ENCODE peak calls at places on chromosomes 3 and 15, in four cellular contexts. U is NCI-H1105; Y is stimulated activated CD4-positive, alpha-beta T cell treated with anti-CD3 and anti-CD28 coated beads, Interleukin-2, amount 100 ng/mL, for 24 hours; D is iPS-NIHi11. S is an unnamed sample.

GRCh38 chr3:192229866-192230265 is 497.5 kb downstream of the FGF12 start:
- DNase-seq in U (no peak), D (no peak), Y (no peak), S (no peak)

GRCh38 chr15:52069559-52069958 is 43.0 kb downstream of the BCL2L10 start:
- DNase-seq in D (no peak), Y (no peak), U (no peak), S (no peak)

GRCh38 chr15:25180606-25181289 is 226.0 kb downstream of the SNRPN start:
- DNase-seq in U (no peak), D (no peak), Y (no peak), S (peak; percentile 49)

GRCh38 chr15:74303741-74304309 is 63.6 kb downstream of the CYP11A1 start:
- DNase-seq in D (no peak), Y (no peak), U (no peak), S (no peak)

GRCh38 chr15:39744334-39745103 is 38.1 kb downstream of the FSIP1 start:
- DNase-seq in U (no peak), Y (no peak), D (no peak), S (no peak)

GRCh38 chr15:55588070-55588817 is at the start of gene PYGO1:
- DNase-seq in U (peak; percentile 23), Y (peak; percentile 58), D (peak; percentile 88), S (peak; percentile 76)

GRCh38 chr15:42577514-42578031 is 2.2 kb downstream of the STARD9 start:
- DNase-seq in Y (no peak), D (no peak), U (no peak), S (no peak)

GRCh38 chr15:48313216-48313615 is 18.0 kb upstream of the DUT start:
- DNase-seq in Y (no peak), U (no peak), D (no peak), S (no peak)

GRCh38 chr3:148957586-148957985 is 33.8 kb upstream of the GYG1 start:
- DNase-seq in U (no peak), D (peak; percentile 41), Y (no peak), S (no peak)

GRCh38 chr15:88839961-88840360 is 36.7 kb downstream of the ACAN start:
- DNase-seq in D (no peak), U (no peak), Y (no peak), S (no peak)

GRCh38 chr15:36434160-36434559 is 145.3 kb upstream of the CDIN1 start:
- DNase-seq in Y (no peak), U (no peak), D (no peak), S (no peak)

GRCh38 chr3:114259566-114259965 is 22.2 kb upstream of the ZNF80 start:
- DNase-seq in U (no peak), Y (no peak), D (no peak), S (no peak)

GRCh38 chr3:27824312-27825200 is 102.4 kb upstream of the EOMES start:
- DNase-seq in D (no peak), U (no peak), Y (no peak), S (no peak)

GRCh38 chr3:178514411-178514800 is 21.8 kb upstream of the KCNMB2 start:
- DNase-seq in D (no peak), U (no peak), Y (no peak), S (no peak)

GRCh38 chr3:167736264-167736787 is 805 bp downstream of the SERPINI1 start:
- DNase-seq in D (no peak), Y (no peak), U (no peak), S (no peak)

GRCh38 chr15:64334530-64334929 is 21.4 kb downstream of the CSNK1G1 start:
- DNase-seq in D (no peak), Y (peak; percentile 27), U (peak; percentile 9), S (no peak)

GRCh38 chr15:52789601-52790165 is 453 bp downstream of the ONECUT1 start:
- DNase-seq in Y (no peak), U (no peak), D (no peak), S (no peak)

GRCh38 chr15:55770261-55770660 is 27.3 kb upstream of the PRTG start:
- DNase-seq in U (no peak), Y (no peak), D (no peak), S (no peak)

GRCh38 chr15:59053482-59053881 is 51.5 kb upstream of the CCNB2 start:
- DNase-seq in Y (no peak), U (no peak), D (no peak), S (no peak)

GRCh38 chr15:68640791-68641331 is 62.1 kb downstream of the CORO2B start:
- DNase-seq in U (peak; percentile 84), D (no peak), Y (no peak), S (peak; percentile 95)

GRCh38 chr3:190155752-190156151 is 35.1 kb upstream of the P3H2 start:
- DNase-seq in D (no peak), U (no peak), Y (no peak), S (peak; percentile 77)

GRCh38 chr15:79378394-79379158 is 53.6 kb upstream of the MINAR1 start:
- DNase-seq in U (no peak), D (no peak), Y (no peak), S (no peak)

GRCh38 chr3:183638092-183638644 is 2.7 kb downstream of the KLHL24 start:
- DNase-seq in U (no peak), D (no peak), Y (no peak), S (no peak)

GRCh38 chr15:41772720-41773331 is 1.5 kb upstream of the MAPKBP1 start:
- DNase-seq in Y (peak; percentile 41), U (peak; percentile 7), D (peak; percentile 66), S (no peak)

S was measured in RWPE2.